ENCODE peak calls at places on chromosomes 11 and 22, in five cellular contexts. A is stomach, T is right atrium auricular region, V is esophagus muscularis mucosa, Q is thyroid gland. S is an unnamed sample. For H3K4me1, the result is how much of the 10 kb centered on the place peaks cover.

GRCh38 chr11:22465620-22466019 is 127.4 kb downstream of the SLC17A6 start:
- DNase-seq in V (no peak), Q (no peak), A (no peak), T (no peak), S (no peak)

GRCh38 chr22:33787645-33788456 is 132.4 kb downstream of the LARGE1 start:
- DNase-seq in Q (no peak), A (no peak), T (no peak), V (no peak), S (no peak)

GRCh38 chr22:20405931-20406685 is 12.2 kb downstream of the ZNF74 start:
- DNase-seq in T (no peak), Q (no peak), A (no peak), V (no peak), S (no peak)

GRCh38 chr11:120212926-120213325 is 2.1 kb downstream of the OAF start:
- DNase-seq in Q (no peak), A (no peak), T (no peak), V (no peak), S (no peak)

GRCh38 chr22:40176921-40177737 is 596 bp upstream of the TNRC6B start:
- DNase-seq in A (peak), T (no peak), V (no peak), Q (peak), S (peak)

GRCh38 chr11:7079545-7080135 is 9.2 kb upstream of the RBMXL2 start:
- DNase-seq in T (no peak), A (no peak), Q (no peak), V (no peak), S (no peak)

GRCh38 chr11:32221476-32222032 is 130.7 kb downstream of the RCN1 start:
- DNase-seq in V (peak), Q (no peak), A (no peak), T (no peak), S (no peak)

GRCh38 chr11:111550258-111550657 is 9.7 kb downstream of the LAYN start:
- DNase-seq in T (no peak), Q (no peak), A (no peak), V (no peak), S (no peak)

GRCh38 chr11:86069408-86070086 is 663 bp upstream of the PICALM start:
- DNase-seq in V (no peak), A (no peak), Q (peak), T (peak), S (no peak)

GRCh38 chr11:22343411-22344032 is 5.3 kb downstream of the SLC17A6 start:
- DNase-seq in T (no peak), A (no peak), V (no peak), Q (no peak), S (no peak)

GRCh38 chr11:103537904-103538502 is 428.8 kb downstream of the DYNC2H1 start:
- DNase-seq in Q (no peak), T (no peak), V (peak), A (no peak), S (no peak)

GRCh38 chr22:24514241-24515024 is 19.3 kb downstream of the UPB1 start:
- DNase-seq in Q (no peak), T (no peak), A (peak), V (no peak), S (no peak)

GRCh38 chr11:34468209-34468841 is 29.6 kb downstream of the CAT start:
- DNase-seq in A (peak), V (no peak), T (no peak), Q (peak), S (no peak)

GRCh38 chr11:58334708-58335107 is 24.2 kb downstream of the OR5B17 start:
- DNase-seq in A (no peak), V (no peak), Q (no peak), T (no peak), S (no peak)

GRCh38 chr11:71927813-71928738 is at the start of gene XNDC1N:
- DNase-seq in T (peak), A (peak), Q (no peak), V (peak), S (peak)

GRCh38 chr22:31126128-31126868 is 3.5 kb downstream of the INPP5J start:
- DNase-seq in V (no peak), A (no peak), Q (peak), T (no peak), S (no peak)

GRCh38 chr11:67556244-67556643 is 27.4 kb upstream of the GSTP1 start:
- DNase-seq in T (no peak), Q (no peak), V (no peak), A (no peak), S (no peak)

GRCh38 chr11:45896392-45897068 is 10.5 kb downstream of the FREY1 start:
- DNase-seq in A (no peak), V (no peak), T (no peak), Q (peak), S (peak)
- H3K27ac ChIP-seq in A (no peak), V (no peak), T (no peak), Q (no peak), S (no peak)

GRCh38 chr11:19921976-19922688 is 209.5 kb downstream of the NAV2 start:
- DNase-seq in T (no peak), Q (no peak), A (no peak), V (peak), S (no peak)

GRCh38 chr11:19923631-19924030 is 211.0 kb downstream of the NAV2 start:
- DNase-seq in Q (no peak), T (no peak), A (no peak), V (no peak), S (no peak)

GRCh38 chr11:19920982-19921381 is 208.3 kb downstream of the NAV2 start:
- DNase-seq in T (no peak), Q (no peak), A (no peak), V (no peak), S (no peak)

GRCh38 chr11:19922689-19923035 is 210.0 kb downstream of the NAV2 start:
- DNase-seq in Q (no peak), V (no peak), A (no peak), T (no peak), S (no peak)

GRCh38 chr11:19924321-19925115 is 211.9 kb downstream of the NAV2 start:
- DNase-seq in A (no peak), T (no peak), V (no peak), Q (no peak), S (no peak)
- H3K4me1 ChIP-seq in A (under half), T (under half), V (under half), Q (under half), S (under half)

GRCh38 chr11:27234043-27234668 is 128.9 kb downstream of the CCDC34 start:
- DNase-seq in T (peak), Q (no peak), A (no peak), V (no peak), S (peak)
- TF ChIP-seq CTCF in T (no peak), Q (no peak), A (no peak), V (no peak), S (peak)

DNA sequence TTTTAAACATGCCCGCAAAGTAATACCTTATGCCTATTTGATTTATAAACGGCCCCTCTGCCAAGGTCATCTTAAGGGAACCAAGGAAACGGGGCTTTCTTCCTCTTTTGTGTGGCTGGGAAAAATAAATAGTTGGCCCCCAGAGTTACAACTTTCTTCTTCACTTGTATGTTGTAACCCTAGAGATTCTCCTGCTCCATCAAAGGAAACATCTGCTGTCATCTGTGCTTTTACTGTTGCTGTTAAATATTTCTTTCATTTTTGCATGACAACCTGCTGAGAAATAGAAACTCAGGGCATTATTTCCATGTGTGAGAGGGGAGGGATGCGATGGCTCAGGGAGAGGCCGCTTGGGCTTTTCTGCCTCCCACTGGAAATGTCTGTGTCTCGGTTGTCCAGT is 21.8 kb upstream of the CDC42EP2 start:
- DNase-seq in A (no peak), T (no peak), Q (no peak), V (no peak), S (no peak)
- H3K27ac ChIP-seq in A (peak), T (peak), Q (peak), V (peak), S (peak)

GRCh38 chr22:49212002-49212401 is 615.7 kb downstream of the BRD1 start:
- DNase-seq in V (no peak), Q (no peak), A (peak), T (peak), S (no peak)

GRCh38 chr22:49213731-49214352 is 613.8 kb downstream of the BRD1 start:
- DNase-seq in V (no peak), A (peak), Q (no peak), T (peak), S (no peak)

GRCh38 chr22:49210606-49211005 is 617.1 kb downstream of the BRD1 start:
- DNase-seq in A (no peak), Q (no peak), T (peak), V (no peak), S (no peak)

GRCh38 chr22:49211176-49211575 is 616.5 kb downstream of the BRD1 start:
- DNase-seq in Q (no peak), T (peak), V (no peak), A (no peak), S (no peak)

GRCh38 chr22:49212466-49212865 is 615.2 kb downstream of the BRD1 start:
- DNase-seq in Q (no peak), V (no peak), A (peak), T (peak), S (no peak)
- H3K4me1 ChIP-seq in Q (under half), V (under half), A (under half), T (under half), S (under half)

DNA sequence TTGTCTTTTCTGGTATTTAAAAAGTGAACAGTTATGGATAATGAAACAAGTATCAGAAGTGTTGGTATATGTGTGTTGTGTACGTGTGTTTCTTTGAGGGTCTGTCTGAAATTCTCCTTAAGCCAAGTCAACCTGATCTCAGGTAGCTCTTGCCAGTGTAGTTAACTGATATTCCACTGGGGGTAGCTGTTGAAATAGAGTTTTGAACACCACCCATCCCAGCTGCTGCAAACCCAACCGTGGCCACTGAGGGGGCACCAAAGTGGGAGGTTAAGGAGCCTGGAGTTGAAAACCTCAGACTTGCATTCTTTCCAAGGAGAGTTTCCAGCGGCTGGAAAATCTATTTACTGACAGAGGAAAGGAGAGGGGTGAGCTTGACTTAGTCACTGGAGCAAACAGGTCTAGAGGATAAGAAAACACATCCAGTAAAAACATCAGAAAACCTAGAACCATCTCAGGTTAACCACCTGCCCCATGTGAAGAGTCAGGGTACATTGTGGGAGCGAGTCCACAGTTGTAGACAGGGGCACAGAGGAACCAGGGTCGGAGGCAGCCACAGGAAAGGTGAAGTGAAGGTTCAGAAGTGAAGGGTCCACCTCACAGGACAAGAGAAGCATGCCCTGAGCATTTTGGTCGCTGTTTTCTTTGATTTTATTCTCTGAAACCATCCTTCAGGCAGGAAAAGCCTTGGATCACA is 8.8 kb upstream of the CUL5 start:
- DNase-seq in Q (no peak), V (no peak), T (no peak), A (no peak), S (no peak)
- TF ChIP-seq CTCF in Q (peak), V (peak), T (peak), A (peak), S (peak)

DNA sequence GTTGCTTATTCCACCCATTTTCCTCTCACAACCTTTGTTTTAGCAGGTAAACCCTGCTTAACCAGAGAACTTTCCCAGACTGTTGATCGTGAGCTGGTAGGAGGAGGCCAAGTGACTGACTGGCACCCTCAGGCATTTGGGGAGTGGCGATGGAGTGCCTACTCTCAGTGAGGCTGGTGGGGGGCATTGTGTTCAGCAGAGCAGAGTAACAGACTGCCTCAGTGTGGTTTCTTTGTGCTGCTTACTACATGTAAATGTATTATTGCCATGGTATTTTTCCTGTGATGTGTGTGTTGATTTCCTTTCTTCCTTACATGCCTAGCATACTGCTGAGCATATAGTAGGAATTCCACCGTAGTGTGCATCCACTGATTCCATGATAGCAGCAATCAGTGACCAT is 2.6 kb downstream of the MARK2 start:
- DNase-seq in A (no peak), Q (peak), V (no peak), T (no peak), S (no peak)
- H3K27ac ChIP-seq in A (peak), Q (peak), V (peak), T (peak), S (peak)

GRCh38 chr22:28448625-28449024 is 231.0 kb downstream of the TTC28 start:
- DNase-seq in V (no peak), Q (no peak), A (no peak), T (no peak), S (no peak)

GRCh38 chr22:28450109-28450508 is 229.5 kb downstream of the TTC28 start:
- DNase-seq in V (no peak), A (no peak), T (no peak), Q (no peak), S (no peak)

DNA sequence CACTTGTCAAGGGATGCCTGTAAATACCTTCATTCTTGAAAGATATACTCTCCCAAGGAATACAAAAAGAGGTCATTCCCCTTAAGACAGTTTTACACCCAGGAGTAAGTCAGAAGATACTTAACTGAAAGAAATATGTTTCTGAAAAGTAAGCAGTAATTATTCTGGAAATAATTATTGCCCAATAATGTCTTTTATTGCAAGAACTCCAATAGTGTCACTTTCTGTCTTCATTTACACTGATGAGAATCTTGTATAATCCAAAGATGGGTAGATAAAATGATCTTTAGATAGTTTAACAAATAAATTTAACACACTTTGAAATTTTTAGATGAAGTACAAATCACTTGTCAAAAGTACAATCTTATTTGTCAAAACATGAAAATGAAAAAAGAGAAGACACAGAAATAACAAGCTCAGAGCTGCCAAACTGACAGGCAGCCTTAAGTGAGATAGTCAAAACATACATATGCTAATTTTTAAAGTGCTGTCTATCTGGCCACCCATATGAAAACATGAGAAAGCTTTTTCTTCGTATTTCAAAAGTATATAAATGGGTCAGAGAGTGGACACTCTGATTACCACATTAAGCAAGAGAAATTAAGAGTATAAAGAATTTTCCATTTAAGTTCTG is 225.1 kb downstream of the TTC28 start:
- DNase-seq in V (no peak), A (no peak), Q (no peak), T (no peak), S (no peak)
- H3K4me1 ChIP-seq in V (under half), A (under half), Q (under half), T (under half), S (under half)